ENCODE peak calls at places on chromosomes 1 and 21, in six cellular contexts. G, H, N, W, T and J are unnamed samples.

GRCh38 chr1:230407351-230407750 is 18.8 kb downstream of the PGBD5 start:
- DNase-seq in T (no peak), N (no peak), W (no peak), G (no peak), H (no peak), J (no peak)

GRCh38 chr1:116376734-116377096 is 3.7 kb downstream of the ATP1A1 start:
- DNase-seq in T (no peak), N (no peak), H (peak; percentile 82), W (no peak), G (no peak), J (no peak)

GRCh38 chr1:160062134-160062533 is 7.8 kb downstream of the KCNJ10 start:
- DNase-seq in G (no peak), T (no peak), W (no peak), N (no peak), H (no peak), J (no peak)

GRCh38 chr21:43659136-43660000 is at the start of the genes HSF2BP and RRP1B:
- DNase-seq in T (peak; percentile 97), N (peak; percentile 88), H (peak; percentile 80), G (peak; percentile 41), W (peak; percentile 65), J (no peak)

GRCh38 chr21:33313183-33313582 is 11.6 kb upstream of the IFNAR1 start:
- DNase-seq in H (no peak), N (no peak), G (no peak), T (no peak), W (no peak), J (no peak)

GRCh38 chr1:119674835-119675289 is 26.8 kb upstream of the ZNF697 start:
- DNase-seq in W (peak; percentile 79), N (no peak), T (peak; percentile 67), H (peak; percentile 83), G (peak; percentile 68), J (no peak)

GRCh38 chr21:37594472-37594951 is 227.9 kb downstream of the DYRK1A start:
- DNase-seq in W (no peak), H (no peak), G (no peak), N (no peak), T (no peak), J (no peak)

GRCh38 chr1:220151454-220151853 is 57.5 kb downstream of the IARS2 start:
- DNase-seq in H (peak; percentile 69), N (no peak), T (no peak), W (no peak), G (no peak), J (no peak)

GRCh38 chr1:184039126-184039525 is 1.6 kb upstream of the COLGALT2 start:
- DNase-seq in G (no peak), H (no peak), T (no peak), W (no peak), N (no peak), J (no peak)

GRCh38 chr1:2864203-2864905 is 62.9 kb upstream of the TTC34 start:
- DNase-seq in T (no peak), H (no peak), N (no peak), G (no peak), W (no peak), J (no peak)

GRCh38 chr21:25371831-25372434 is 235.3 kb downstream of the MRPL39 start:
- DNase-seq in T (no peak), G (no peak), H (no peak), N (no peak), W (no peak), J (no peak)

GRCh38 chr1:179883739-179884138 is 1.7 kb downstream of the TOR1AIP1 start:
- DNase-seq in W (peak; percentile 45), H (no peak), T (peak; percentile 44), N (no peak), G (no peak), J (no peak)

GRCh38 chr21:42080788-42081083 is 9.6 kb downstream of the UMODL1 start:
- DNase-seq in W (no peak), N (no peak), G (no peak), H (no peak), T (no peak), J (no peak)

GRCh38 chr21:45975017-45975595 is 6.5 kb upstream of the COL6A1 start:
- DNase-seq in G (peak; percentile 10), H (no peak), T (no peak), N (peak; percentile 68), W (no peak), J (no peak)

GRCh38 chr1:17561252-17561558 is 21.7 kb downstream of the ARHGEF10L start:
- DNase-seq in N (no peak), G (no peak), W (no peak), T (no peak), H (no peak), J (no peak)
- H3K4me3 ChIP-seq in N (no peak overlapping the region), G (no peak overlapping the region), W (no peak overlapping the region), T (no peak overlapping the region), H (no peak overlapping the region), J (no peak overlapping the region)

GRCh38 chr1:27393641-27394281 is 1.3 kb downstream of the GPR3 start:
- DNase-seq in G (no peak), T (no peak), W (no peak), N (no peak), H (no peak), J (no peak)

GRCh38 chr1:27392096-27392777 is at the start of gene GPR3:
- DNase-seq in W (peak; percentile 79), G (peak; percentile 84), T (peak; percentile 98), H (peak; percentile 93), N (peak; percentile 97), J (no peak)

GRCh38 chr1:27392778-27393635 is 585 bp downstream of the GPR3 start:
- DNase-seq in G (no peak), W (no peak), N (no peak), T (peak; percentile 75), H (no peak), J (no peak)

GRCh38 chr1:27394282-27394658 is 1.8 kb downstream of the GPR3 start:
- DNase-seq in N (no peak), T (no peak), W (no peak), H (no peak), G (no peak), J (no peak)

DNA sequence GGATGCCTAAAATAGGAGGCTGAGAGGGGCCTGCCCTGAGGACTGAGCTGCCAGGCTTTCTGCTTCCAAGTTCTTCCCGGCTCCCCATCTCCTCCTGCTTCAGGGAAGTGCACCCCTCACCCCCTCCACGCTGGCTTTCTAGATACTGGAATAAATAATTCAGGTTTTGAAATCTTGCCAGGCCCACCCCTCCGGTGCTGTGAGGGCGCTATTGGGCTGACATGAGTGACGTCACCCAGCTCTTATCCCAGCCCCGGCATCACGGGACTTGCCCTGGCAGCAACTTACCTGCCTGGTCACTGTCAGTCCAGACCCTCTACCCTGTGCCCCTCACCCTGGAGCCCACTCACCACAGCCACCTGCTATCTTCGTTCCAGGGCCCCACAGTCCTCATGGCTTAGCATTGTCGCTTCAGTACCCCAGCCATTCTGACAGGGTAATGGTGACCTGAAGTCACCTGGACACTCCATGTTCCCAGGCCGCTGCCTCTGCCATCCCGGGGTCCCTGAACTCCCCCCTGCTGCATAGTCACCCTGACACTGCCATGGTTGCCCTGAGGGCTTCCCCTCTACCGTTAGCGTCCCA is 819 bp upstream of the GPR3 start:
- DNase-seq in N (peak; percentile 83), G (peak; percentile 53), H (peak; percentile 47), W (peak; percentile 29), T (peak; percentile 60), J (no peak)
- H3K9ac ChIP-seq in N (peak overlapping the region; percentile 26), G (peak overlapping the region; percentile 100), H (peak overlapping the region; percentile 0), W (peak overlapping the region; percentile 68), T (peak overlapping the region; percentile 85), J (no peak overlapping the region)

DNA sequence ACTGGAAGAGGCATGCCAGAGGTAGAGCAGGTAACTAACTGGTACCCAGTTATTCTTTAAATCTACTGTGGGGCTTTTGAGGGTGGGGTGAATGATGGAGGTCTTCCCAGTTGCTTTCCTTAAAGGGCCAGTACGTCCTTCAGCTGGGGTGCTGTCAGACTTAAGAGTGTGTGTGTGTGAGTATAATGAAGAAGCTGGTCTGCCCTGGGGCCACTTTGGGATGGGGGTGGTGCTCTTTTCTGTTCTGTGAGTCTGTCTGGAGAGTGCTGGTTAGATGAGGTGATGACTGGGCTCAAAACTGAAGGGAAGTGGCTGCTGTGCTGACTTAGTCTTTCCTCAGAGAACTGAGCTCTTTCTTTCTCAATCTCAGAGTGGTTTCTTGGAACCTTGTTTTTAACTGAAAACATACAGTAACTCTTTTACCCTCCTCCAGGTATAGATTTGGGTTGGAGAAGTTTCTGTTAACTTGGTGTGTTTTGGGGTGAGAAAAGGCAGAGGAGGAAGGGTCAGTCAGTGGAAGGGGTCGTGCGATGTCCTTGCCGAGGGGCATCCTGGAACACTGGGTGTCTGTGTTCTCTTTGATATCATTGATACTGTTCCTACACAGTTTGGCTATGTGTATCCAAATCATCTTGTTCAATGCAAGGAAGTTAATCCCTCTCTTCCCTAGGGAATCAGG is 746 bp downstream of the MACF1 start:
- DNase-seq in G (no peak), T (peak; percentile 27), N (no peak), H (peak; percentile 45), W (no peak), J (no peak)
- TF ChIP-seq POLR2AphosphoS5 in G (no peak), T (peak; percentile 34), N (no peak), H (no peak), W (no peak), J (no peak)

GRCh38 chr1:51833700-51834099 is 44.8 kb downstream of the NRDC start:
- DNase-seq in W (no peak), H (no peak), T (no peak), N (no peak), G (no peak), J (no peak)

GRCh38 chr1:51839094-51839493 is 39.4 kb downstream of the NRDC start:
- DNase-seq in W (no peak), H (no peak), G (no peak), T (no peak), N (no peak), J (no peak)

GRCh38 chr1:51840743-51841461 is 37.6 kb downstream of the NRDC start:
- DNase-seq in T (no peak), W (no peak), N (no peak), G (no peak), H (no peak), J (no peak)

GRCh38 chr1:51840182-51840581 is 38.3 kb downstream of the NRDC start:
- DNase-seq in W (no peak), G (no peak), T (no peak), H (no peak), N (no peak), J (no peak)

GRCh38 chr1:51837243-51837642 is 41.3 kb downstream of the NRDC start:
- DNase-seq in T (no peak), G (no peak), N (no peak), H (no peak), W (no peak), J (no peak)
- H3K4me3 ChIP-seq in T (no peak overlapping the region), G (no peak overlapping the region), N (no peak overlapping the region), H (no peak overlapping the region), W (no peak overlapping the region), J (no peak overlapping the region)

GRCh38 chr1:195591917-195592672 is 1016.1 kb downstream of the KCNT2 start:
- DNase-seq in H (no peak), G (peak; percentile 65), N (no peak), T (no peak), W (no peak), J (peak; percentile 80)
- H3K9ac ChIP-seq in H (no peak overlapping the region), G (no peak overlapping the region), N (no peak overlapping the region), T (no peak overlapping the region), W (no peak overlapping the region), J (no peak overlapping the region)